ENCODE peak calls at places on chromosomes 11 and 22, in seven cellular contexts. One of them, this sample, is unnamed.

GRCh38 chr11:134341805-134342571 is 10.2 kb downstream of the GLB1L2 start:
- DNase-seq in activated naive CD4-positive, alpha-beta T cell treated with anti-CD3 and anti-CD28 coated beads, Interleukin-2, amount 10 ng/mL, durations not matched to agents 7 days and 5 days: no peak
- DNase-seq in Caki2: no peak
- DNase-seq in heart left ventricle: no peak
- DNase-seq in stimulated activated CD8-positive, alpha-beta memory T cell treated with anti-CD3 and anti-CD28 coated beads, Interleukin-7, amount 100 ng/mL, for 24 hours: no peak
- DNase-seq in AG09309: no peak
- DNase-seq in adipocyte: no peak
- DNase-seq in this sample: no peak

GRCh38 chr11:48098024-48098423 is 117.7 kb downstream of the PTPRJ start:
- DNase-seq in stimulated activated CD8-positive, alpha-beta memory T cell treated with anti-CD3 and anti-CD28 coated beads, Interleukin-7, amount 100 ng/mL, for 24 hours: no peak
- DNase-seq in AG09309: no peak
- DNase-seq in Caki2: no peak
- DNase-seq in heart left ventricle: no peak
- DNase-seq in activated naive CD4-positive, alpha-beta T cell treated with anti-CD3 and anti-CD28 coated beads, Interleukin-2, amount 10 ng/mL, durations not matched to agents 7 days and 5 days: no peak
- DNase-seq in adipocyte: no peak
- DNase-seq in this sample: no peak

GRCh38 chr11:269146-269890 is 8.9 kb upstream of the NLRP6 start:
- DNase-seq in adipocyte: no peak
- DNase-seq in stimulated activated CD8-positive, alpha-beta memory T cell treated with anti-CD3 and anti-CD28 coated beads, Interleukin-7, amount 100 ng/mL, for 24 hours: no peak
- DNase-seq in activated naive CD4-positive, alpha-beta T cell treated with anti-CD3 and anti-CD28 coated beads, Interleukin-2, amount 10 ng/mL, durations not matched to agents 7 days and 5 days: peak
- DNase-seq in heart left ventricle: no peak
- DNase-seq in Caki2: no peak
- DNase-seq in AG09309: no peak
- DNase-seq in this sample: peak

GRCh38 chr22:43923631-43924548 is at the start of gene PNPLA3:
- DNase-seq in activated naive CD4-positive, alpha-beta T cell treated with anti-CD3 and anti-CD28 coated beads, Interleukin-2, amount 10 ng/mL, durations not matched to agents 7 days and 5 days: peak
- DNase-seq in heart left ventricle: peak
- DNase-seq in stimulated activated CD8-positive, alpha-beta memory T cell treated with anti-CD3 and anti-CD28 coated beads, Interleukin-7, amount 100 ng/mL, for 24 hours: peak
- DNase-seq in Caki2: peak
- DNase-seq in adipocyte: peak
- DNase-seq in AG09309: no peak
- DNase-seq in this sample: peak

GRCh38 chr11:61775606-61776554 is 16.5 kb downstream of the TMEM258 start:
- DNase-seq in AG09309: no peak
- DNase-seq in heart left ventricle: no peak
- DNase-seq in adipocyte: no peak
- DNase-seq in Caki2: no peak
- DNase-seq in activated naive CD4-positive, alpha-beta T cell treated with anti-CD3 and anti-CD28 coated beads, Interleukin-2, amount 10 ng/mL, durations not matched to agents 7 days and 5 days: no peak
- DNase-seq in stimulated activated CD8-positive, alpha-beta memory T cell treated with anti-CD3 and anti-CD28 coated beads, Interleukin-7, amount 100 ng/mL, for 24 hours: no peak
- DNase-seq in this sample: no peak

GRCh38 chr11:61140416-61140815 is 20.8 kb downstream of the VPS37C start:
- DNase-seq in Caki2: no peak
- DNase-seq in adipocyte: no peak
- DNase-seq in heart left ventricle: peak
- DNase-seq in activated naive CD4-positive, alpha-beta T cell treated with anti-CD3 and anti-CD28 coated beads, Interleukin-2, amount 10 ng/mL, durations not matched to agents 7 days and 5 days: no peak
- DNase-seq in stimulated activated CD8-positive, alpha-beta memory T cell treated with anti-CD3 and anti-CD28 coated beads, Interleukin-7, amount 100 ng/mL, for 24 hours: no peak
- DNase-seq in AG09309: no peak
- DNase-seq in this sample: no peak

GRCh38 chr11:119369035-119369925 is 12.2 kb downstream of the USP2 start:
- DNase-seq in adipocyte: no peak
- DNase-seq in heart left ventricle: peak
- DNase-seq in Caki2: no peak
- DNase-seq in stimulated activated CD8-positive, alpha-beta memory T cell treated with anti-CD3 and anti-CD28 coated beads, Interleukin-7, amount 100 ng/mL, for 24 hours: no peak
- DNase-seq in activated naive CD4-positive, alpha-beta T cell treated with anti-CD3 and anti-CD28 coated beads, Interleukin-2, amount 10 ng/mL, durations not matched to agents 7 days and 5 days: no peak
- DNase-seq in AG09309: no peak
- DNase-seq in this sample: no peak

GRCh38 chr11:75311858-75312288 is 39.6 kb downstream of the ARRB1 start:
- DNase-seq in stimulated activated CD8-positive, alpha-beta memory T cell treated with anti-CD3 and anti-CD28 coated beads, Interleukin-7, amount 100 ng/mL, for 24 hours: no peak
- DNase-seq in Caki2: no peak
- DNase-seq in heart left ventricle: peak
- DNase-seq in AG09309: no peak
- DNase-seq in adipocyte: peak
- DNase-seq in activated naive CD4-positive, alpha-beta T cell treated with anti-CD3 and anti-CD28 coated beads, Interleukin-2, amount 10 ng/mL, durations not matched to agents 7 days and 5 days: no peak
- DNase-seq in this sample: peak

GRCh38 chr11:94781822-94782221 is 13.7 kb downstream of the AMOTL1 start:
- DNase-seq in Caki2: no peak
- DNase-seq in activated naive CD4-positive, alpha-beta T cell treated with anti-CD3 and anti-CD28 coated beads, Interleukin-2, amount 10 ng/mL, durations not matched to agents 7 days and 5 days: no peak
- DNase-seq in heart left ventricle: no peak
- DNase-seq in stimulated activated CD8-positive, alpha-beta memory T cell treated with anti-CD3 and anti-CD28 coated beads, Interleukin-7, amount 100 ng/mL, for 24 hours: no peak
- DNase-seq in adipocyte: peak
- DNase-seq in AG09309: no peak
- DNase-seq in this sample: no peak

GRCh38 chr11:1281974-1282365 is 27.5 kb downstream of the TOLLIP start:
- DNase-seq in activated naive CD4-positive, alpha-beta T cell treated with anti-CD3 and anti-CD28 coated beads, Interleukin-2, amount 10 ng/mL, durations not matched to agents 7 days and 5 days: no peak
- DNase-seq in adipocyte: no peak
- DNase-seq in heart left ventricle: no peak
- DNase-seq in stimulated activated CD8-positive, alpha-beta memory T cell treated with anti-CD3 and anti-CD28 coated beads, Interleukin-7, amount 100 ng/mL, for 24 hours: no peak
- DNase-seq in Caki2: no peak
- DNase-seq in AG09309: no peak
- DNase-seq in this sample: no peak

GRCh38 chr11:121723261-121723741 is 270.5 kb upstream of the SORL1-AS1 start:
- DNase-seq in Caki2: no peak
- DNase-seq in heart left ventricle: peak
- DNase-seq in AG09309: no peak
- DNase-seq in stimulated activated CD8-positive, alpha-beta memory T cell treated with anti-CD3 and anti-CD28 coated beads, Interleukin-7, amount 100 ng/mL, for 24 hours: no peak
- DNase-seq in adipocyte: peak
- DNase-seq in activated naive CD4-positive, alpha-beta T cell treated with anti-CD3 and anti-CD28 coated beads, Interleukin-2, amount 10 ng/mL, durations not matched to agents 7 days and 5 days: no peak
- DNase-seq in this sample: no peak

GRCh38 chr11:96012086-96012824 is 88.3 kb upstream of the MTMR2 start:
- DNase-seq in heart left ventricle: peak
- DNase-seq in activated naive CD4-positive, alpha-beta T cell treated with anti-CD3 and anti-CD28 coated beads, Interleukin-2, amount 10 ng/mL, durations not matched to agents 7 days and 5 days: peak
- DNase-seq in AG09309: peak
- DNase-seq in adipocyte: peak
- DNase-seq in stimulated activated CD8-positive, alpha-beta memory T cell treated with anti-CD3 and anti-CD28 coated beads, Interleukin-7, amount 100 ng/mL, for 24 hours: no peak
- DNase-seq in Caki2: peak
- DNase-seq in this sample: no peak

GRCh38 chr22:40238425-40239344 is 61.0 kb downstream of the TNRC6B start:
- DNase-seq in AG09309: peak
- DNase-seq in stimulated activated CD8-positive, alpha-beta memory T cell treated with anti-CD3 and anti-CD28 coated beads, Interleukin-7, amount 100 ng/mL, for 24 hours: no peak
- DNase-seq in activated naive CD4-positive, alpha-beta T cell treated with anti-CD3 and anti-CD28 coated beads, Interleukin-2, amount 10 ng/mL, durations not matched to agents 7 days and 5 days: no peak
- DNase-seq in Caki2: peak
- DNase-seq in heart left ventricle: no peak
- DNase-seq in adipocyte: peak
- DNase-seq in this sample: no peak

GRCh38 chr11:64060861-64061444 is 25.2 kb downstream of the FLRT1 start:
- DNase-seq in heart left ventricle: peak
- DNase-seq in activated naive CD4-positive, alpha-beta T cell treated with anti-CD3 and anti-CD28 coated beads, Interleukin-2, amount 10 ng/mL, durations not matched to agents 7 days and 5 days: peak
- DNase-seq in stimulated activated CD8-positive, alpha-beta memory T cell treated with anti-CD3 and anti-CD28 coated beads, Interleukin-7, amount 100 ng/mL, for 24 hours: peak
- DNase-seq in Caki2: peak
- DNase-seq in adipocyte: peak
- DNase-seq in AG09309: no peak
- DNase-seq in this sample: peak

GRCh38 chr11:33861366-33861765 is 30.5 kb downstream of the LMO2 start:
- DNase-seq in AG09309: no peak
- DNase-seq in activated naive CD4-positive, alpha-beta T cell treated with anti-CD3 and anti-CD28 coated beads, Interleukin-2, amount 10 ng/mL, durations not matched to agents 7 days and 5 days: no peak
- DNase-seq in heart left ventricle: no peak
- DNase-seq in stimulated activated CD8-positive, alpha-beta memory T cell treated with anti-CD3 and anti-CD28 coated beads, Interleukin-7, amount 100 ng/mL, for 24 hours: no peak
- DNase-seq in Caki2: no peak
- DNase-seq in adipocyte: no peak
- DNase-seq in this sample: no peak

This sample was measured in psoas muscle.